ENCODE peak calls at places on chromosomes 11 and 22, in seven cellular contexts. Z is tibial artery, U is HCT116, C is lower leg skin, A is kidney epithelial cell, S is cardiac muscle cell, E is IMR-90. V is an unnamed sample.
A peak's percentile ranks its signal among the peaks of the same experiment; 100 is the strongest.

GRCh38 chr22:37167981-37168647 is 18.4 kb upstream of the IL2RB start:
- DNase-seq in E (no peak), Z (peak; percentile 7), C (no peak), U (no peak), A (no peak), S (no peak), V (no peak)

GRCh38 chr11:117820516-117820915 is 4.0 kb downstream of the FXYD2 start:
- DNase-seq in C (no peak), S (no peak), A (no peak), U (no peak), Z (no peak), E (no peak), V (no peak)

GRCh38 chr11:100832851-100833250 is 145.8 kb downstream of the ARHGAP42 start:
- DNase-seq in Z (no peak), E (no peak), U (no peak), C (no peak), A (no peak), S (no peak), V (no peak)

GRCh38 chr11:72328366-72329224 is 84.6 kb upstream of the PHOX2A start:
- DNase-seq in A (no peak), Z (no peak), C (no peak), S (no peak), U (no peak), E (peak; percentile 42), V (no peak)

GRCh38 chr11:116601734-116602636 is 170.8 kb downstream of the BUD13 start:
- DNase-seq in Z (no peak), C (no peak), E (peak; percentile 3), A (no peak), U (no peak), S (no peak), V (no peak)

GRCh38 chr22:46703996-46704370 is 34.1 kb downstream of the CERK start:
- DNase-seq in C (no peak), E (no peak), A (no peak), U (no peak), Z (no peak), S (no peak), V (no peak)

GRCh38 chr11:9266926-9267325 is 1.8 kb upstream of the DENND5A start:
- DNase-seq in E (no peak), Z (no peak), S (no peak), A (no peak), C (no peak), U (no peak), V (no peak)

GRCh38 chr11:69923196-69923595 is 104.0 kb upstream of the FGF3 start:
- DNase-seq in E (no peak), A (no peak), Z (peak; percentile 15), C (no peak), S (no peak), U (no peak), V (no peak)

GRCh38 chr11:121443688-121444275 is 8.3 kb upstream of the SORL1 start:
- DNase-seq in Z (no peak), A (no peak), C (no peak), S (no peak), E (no peak), U (no peak), V (no peak)

GRCh38 chr11:83813296-83813695 is 527.1 kb upstream of the CCDC90B start:
- DNase-seq in Z (no peak), C (no peak), E (peak; percentile 4), A (no peak), U (no peak), S (no peak), V (no peak)

GRCh38 chr11:83957038-83957900 is 671.1 kb upstream of the CCDC90B start:
- DNase-seq in A (no peak), U (no peak), C (no peak), Z (no peak), E (no peak), S (no peak), V (no peak)

GRCh38 chr11:2838091-2838490 is 47.5 kb downstream of the CDKN1C start:
- DNase-seq in S (no peak), C (no peak), A (no peak), E (no peak), U (no peak), Z (no peak), V (no peak)

GRCh38 chr11:2836335-2837095 is 49.1 kb downstream of the CDKN1C start:
- DNase-seq in U (no peak), Z (no peak), A (no peak), E (no peak), S (no peak), C (no peak), V (no peak)

GRCh38 chr11:2835768-2836150 is 49.8 kb downstream of the CDKN1C start:
- DNase-seq in Z (no peak), U (no peak), S (no peak), C (no peak), E (no peak), A (no peak), V (no peak)

GRCh38 chr11:2837651-2838050 is 47.9 kb downstream of the CDKN1C start:
- DNase-seq in E (no peak), U (no peak), Z (no peak), A (no peak), S (no peak), C (no peak), V (no peak)

GRCh38 chr11:2837096-2837601 is 48.4 kb downstream of the CDKN1C start:
- DNase-seq in C (peak; percentile 63), U (peak; percentile 18), S (peak; percentile 97), A (no peak), Z (peak; percentile 82), E (peak; percentile 11), V (no peak)
- TF ChIP-seq CTCF in C (no peak), U (peak; percentile 25), S (no peak), A (peak; percentile 29), Z (peak; percentile 36), E (peak; percentile 23), V (peak; percentile 17)

GRCh38 chr22:50250249-50250554 is 863 bp downstream of the HDAC10 start:
- DNase-seq in A (no peak), Z (no peak), C (no peak), U (no peak), E (no peak), S (no peak), V (no peak)

GRCh38 chr22:50247748-50248147 is 2.9 kb upstream of the TUBGCP6 start:
- DNase-seq in E (peak; percentile 61), A (no peak), Z (no peak), C (no peak), S (no peak), U (peak; percentile 64), V (no peak)

GRCh38 chr22:50250555-50251471 is at the start of gene HDAC10:
- DNase-seq in U (no peak), C (peak; percentile 63), A (no peak), S (peak; percentile 91), E (peak; percentile 74), Z (peak; percentile 67), V (no peak)

GRCh38 chr22:50248192-50249084 is 2.6 kb downstream of the HDAC10 start:
- DNase-seq in Z (no peak), E (no peak), S (no peak), C (no peak), A (no peak), U (no peak), V (no peak)

GRCh38 chr22:50249382-50250248 is 1.4 kb downstream of the HDAC10 start:
- DNase-seq in C (no peak), Z (no peak), U (no peak), A (no peak), S (no peak), E (no peak), V (no peak)
- H3K4me3 ChIP-seq in C (no peak overlapping the region), Z (peak overlapping the region; percentile 70), U (peak overlapping the region; percentile 93), A (no peak overlapping the region), S (no peak overlapping the region), E (no peak overlapping the region), V (peak overlapping the region; percentile 85)

GRCh38 chr11:12958984-12959383 is 50.1 kb upstream of the RASSF10 start:
- DNase-seq in C (no peak), Z (no peak), E (no peak), S (no peak), U (no peak), A (no peak), V (no peak)

GRCh38 chr11:12963051-12963450 is 46.1 kb upstream of the RASSF10 start:
- DNase-seq in U (no peak), A (no peak), E (no peak), C (no peak), S (no peak), Z (no peak), V (no peak)

GRCh38 chr11:12962306-12962705 is 46.8 kb upstream of the RASSF10 start:
- DNase-seq in Z (no peak), U (no peak), S (no peak), E (no peak), C (no peak), A (no peak), V (no peak)

GRCh38 chr11:12963789-12964536 is 45.2 kb upstream of the RASSF10 start:
- DNase-seq in C (peak; percentile 60), U (peak; percentile 59), A (no peak), S (peak; percentile 80), E (peak; percentile 48), Z (peak; percentile 64), V (no peak)

GRCh38 chr11:12961615-12962014 is 47.5 kb upstream of the RASSF10 start:
- DNase-seq in Z (no peak), C (no peak), S (no peak), A (no peak), U (no peak), E (peak; percentile 19), V (no peak)
- TF ChIP-seq CTCF in Z (no peak), C (no peak), S (peak; percentile 24), A (peak; percentile 2), U (peak; percentile 11), E (peak; percentile 32), V (no peak)

GRCh38 chr11:104916442-104916841 is 18.2 kb upstream of the CASP12 start:
- DNase-seq in E (peak; percentile 56), Z (no peak), A (no peak), S (no peak), U (no peak), C (no peak), V (no peak)
- H3K4me3 ChIP-seq in E (no peak overlapping the region), Z (no peak overlapping the region), A (no peak overlapping the region), S (no peak overlapping the region), U (no peak overlapping the region), C (no peak overlapping the region), V (no peak overlapping the region)

GRCh38 chr22:23910496-23911190 is 16.5 kb downstream of the MIF start:
- DNase-seq in E (no peak), U (no peak), S (no peak), C (no peak), Z (no peak), A (no peak), V (no peak)
- TF ChIP-seq CTCF in E (no peak), U (no peak), S (no peak), C (no peak), Z (no peak), A (no peak), V (no peak)

DNA sequence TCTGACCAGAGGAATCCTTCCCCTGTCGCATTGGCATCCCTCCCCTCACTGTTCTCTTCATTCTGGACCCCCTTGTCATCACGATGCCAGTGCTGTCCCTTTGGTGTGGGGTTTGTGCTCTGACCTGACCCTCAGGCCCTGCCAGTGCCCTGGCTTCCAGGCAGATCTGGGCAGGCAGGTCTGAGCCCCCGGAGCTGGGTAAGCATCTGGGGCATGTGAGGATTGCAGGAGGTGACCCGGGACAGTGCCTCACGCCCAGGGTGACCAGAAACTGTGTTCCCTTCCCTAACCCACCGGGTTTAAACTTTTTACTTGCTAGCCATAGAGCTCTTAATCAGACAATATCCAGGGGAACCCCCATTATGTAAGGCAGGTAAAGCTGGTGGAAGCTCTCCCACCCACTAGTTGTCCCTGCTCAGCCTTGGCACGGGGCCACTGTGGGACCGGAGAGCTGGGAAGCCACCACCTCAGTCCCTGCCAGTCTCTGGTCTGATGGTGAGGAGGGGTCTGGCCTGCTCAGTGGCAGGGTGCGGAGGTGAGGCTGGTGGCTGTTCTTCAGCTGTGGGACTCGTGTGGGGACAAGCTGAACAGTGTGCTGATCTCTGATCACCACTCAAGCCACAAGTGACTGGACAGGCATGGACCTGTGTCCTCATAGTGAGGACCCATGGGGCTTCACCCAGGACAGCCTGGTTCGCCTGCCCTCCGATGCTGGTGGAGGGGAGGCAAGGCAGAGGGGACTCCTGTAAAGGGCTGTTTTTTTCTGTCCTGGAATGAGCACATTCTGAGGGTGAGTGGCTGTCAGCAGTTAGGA is 38.0 kb downstream of the BCR start:
- DNase-seq in A (no peak), S (no peak), E (no peak), C (no peak), Z (no peak), U (no peak), V (no peak)
- H3K4me3 ChIP-seq in A (no peak overlapping the region), S (no peak overlapping the region), E (no peak overlapping the region), C (no peak overlapping the region), Z (no peak overlapping the region), U (no peak overlapping the region), V (no peak overlapping the region)

V was measured in AG04449.